ENCODE peak calls at places on chromosome X, in five cellular contexts. B is WTC11, Z is GM23338, N is K562, D is H1. L is an unnamed sample.

GRCh38 chrX:69133561-69134542 is 31.4 kb downstream of the PJA1 start:
- DNase-seq in B (peak), Z (peak), N (peak), D (no peak), L (peak)

GRCh38 chrX:69919749-69920148 is 130.0 kb downstream of the AWAT2 start:
- DNase-seq in B (no peak), Z (peak), N (no peak), D (no peak), L (peak)

GRCh38 chrX:68832101-68832416 is 3.2 kb downstream of the EFNB1 start:
- DNase-seq in B (no peak), Z (peak), N (no peak), D (no peak), L (no peak)

GRCh38 chrX:47577901-47578300 is 4.3 kb upstream of the TIMP1 start:
- DNase-seq in B (no peak), Z (no peak), N (no peak), D (no peak), L (no peak)

GRCh38 chrX:101397779-101398178 is 7.0 kb downstream of the RPL36A start:
- DNase-seq in B (no peak), Z (peak), N (peak), D (no peak), L (no peak)

GRCh38 chrX:135178636-135179035 is 7.4 kb upstream of the CT55 start:
- DNase-seq in B (no peak), Z (no peak), N (no peak), D (no peak), L (no peak)

GRCh38 chrX:8083276-8083675 is 87.8 kb downstream of the VCX2 start:
- DNase-seq in B (no peak), Z (no peak), N (no peak), D (no peak), L (no peak)

GRCh38 chrX:19658030-19658429 is 142.7 kb upstream of the MAP3K15 start:
- DNase-seq in B (no peak), Z (no peak), N (no peak), D (no peak), L (no peak)

GRCh38 chrX:41785685-41786084 is 61.7 kb downstream of the GPR82 start:
- DNase-seq in B (no peak), Z (no peak), N (peak), D (no peak), L (no peak)

GRCh38 chrX:43526206-43526605 is 129.9 kb upstream of the MAOA start:
- DNase-seq in B (no peak), Z (no peak), N (no peak), D (no peak), L (no peak)

GRCh38 chrX:23820235-23820782 is 37.3 kb downstream of the SAT1 start:
- DNase-seq in B (no peak), Z (no peak), N (no peak), D (no peak), L (no peak)

GRCh38 chrX:110741213-110741796 is 54.3 kb downstream of the CHRDL1 start:
- DNase-seq in B (no peak), Z (peak), N (no peak), D (no peak), L (no peak)

GRCh38 chrX:3522016-3522690 is 175.7 kb upstream of the MXRA5 start:
- DNase-seq in B (no peak), Z (no peak), N (no peak), D (no peak), L (no peak)

GRCh38 chrX:77564824-77565223 is 117.6 kb downstream of the FGF16 start:
- DNase-seq in B (no peak), Z (no peak), N (no peak), D (no peak), L (no peak)

GRCh38 chrX:10237255-10237654 is 80.5 kb downstream of the CLCN4 start:
- DNase-seq in B (no peak), Z (no peak), N (no peak), D (no peak), L (no peak)

GRCh38 chrX:10243056-10243455 is 86.3 kb downstream of the CLCN4 start:
- DNase-seq in B (no peak), Z (no peak), N (no peak), D (no peak), L (no peak)

GRCh38 chrX:10242036-10242435 is 85.3 kb downstream of the CLCN4 start:
- DNase-seq in B (no peak), Z (no peak), N (no peak), D (no peak), L (no peak)

GRCh38 chrX:10240918-10241317 is 84.1 kb downstream of the CLCN4 start:
- DNase-seq in B (no peak), Z (no peak), N (no peak), D (no peak), L (no peak)

DNA sequence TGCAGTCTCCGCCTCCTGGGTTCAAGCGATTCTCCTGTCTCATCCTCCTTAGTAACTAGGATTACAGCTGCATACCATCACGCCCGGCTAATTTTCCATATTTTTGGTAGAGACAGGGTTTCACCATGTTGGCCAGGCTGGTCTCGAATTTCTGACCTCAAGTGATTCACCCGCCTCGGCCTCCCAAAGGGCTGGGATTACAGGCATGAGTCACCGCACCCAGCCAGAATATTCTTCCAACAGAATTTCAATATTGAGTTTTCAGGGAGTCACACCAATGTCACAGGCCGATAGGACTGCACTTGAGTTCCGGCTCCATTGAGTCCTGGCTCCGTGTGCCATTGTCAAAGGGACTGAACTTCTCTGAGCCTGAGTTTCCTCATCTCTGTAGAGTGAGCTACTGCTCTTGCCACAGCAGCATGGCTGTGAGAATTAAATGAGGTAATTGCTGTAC is 82.9 kb downstream of the CLCN4 start:
- DNase-seq in B (no peak), Z (no peak), N (no peak), D (no peak), L (no peak)
- TF ChIP-seq CREB1 in B (no peak), Z (no peak), N (no peak), D (no peak), L (no peak)

GRCh38 chrX:2501246-2502102 is 698 bp upstream of the DHRSX start:
- DNase-seq in B (no peak), Z (no peak), N (no peak), D (no peak), L (no peak)

GRCh38 chrX:2500091-2500680 is 590 bp downstream of the DHRSX start:
- DNase-seq in B (peak), Z (peak), N (peak), D (no peak), L (peak)

GRCh38 chrX:2502120-2502667 is 1.4 kb upstream of the DHRSX start:
- DNase-seq in B (no peak), Z (no peak), N (no peak), D (no peak), L (no peak)

GRCh38 chrX:2499507-2499906 is 1.3 kb downstream of the DHRSX start:
- DNase-seq in B (no peak), Z (no peak), N (no peak), D (no peak), L (no peak)

GRCh38 chrX:2500681-2501151 is at the start of the genes DHRSX and ZBED1:
- DNase-seq in B (peak), Z (no peak), N (peak), D (no peak), L (no peak)
- TF ChIP-seq CREB1 in B (no peak), Z (no peak), N (no peak), D (no peak), L (no peak)

GRCh38 chrX:38110231-38110630 is 103.9 kb downstream of the SYTL5 start:
- DNase-seq in B (no peak), Z (no peak), N (no peak), D (no peak), L (no peak)

GRCh38 chrX:38109042-38109904 is 102.9 kb downstream of the SYTL5 start:
- DNase-seq in B (no peak), Z (no peak), N (no peak), D (no peak), L (no peak)

GRCh38 chrX:38111196-38111595 is 104.8 kb downstream of the SYTL5 start:
- DNase-seq in B (no peak), Z (no peak), N (no peak), D (no peak), L (no peak)

GRCh38 chrX:38107028-38107427 is 100.7 kb downstream of the SYTL5 start:
- DNase-seq in B (no peak), Z (no peak), N (no peak), D (no peak), L (peak)

DNA sequence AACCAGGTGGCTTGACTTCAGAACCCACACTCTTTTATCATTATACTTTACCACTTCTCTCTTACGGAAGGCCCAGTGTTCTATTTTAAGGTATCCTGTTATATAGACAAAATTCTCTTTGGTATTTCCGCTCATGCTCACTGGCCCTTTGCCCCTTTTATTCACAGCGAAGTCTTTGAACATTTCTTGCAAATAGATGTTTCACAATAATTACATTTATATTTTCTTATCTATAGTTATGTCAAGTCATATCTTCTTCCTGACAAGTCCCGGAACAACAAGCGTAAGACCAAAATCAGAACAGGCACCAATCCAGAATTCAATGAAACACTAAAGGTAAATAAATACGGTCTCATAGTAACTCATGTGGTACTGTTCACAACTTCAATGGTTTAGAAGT is 102.0 kb downstream of the SYTL5 start:
- DNase-seq in B (no peak), Z (no peak), N (no peak), D (no peak), L (no peak)
- TF ChIP-seq CREB1 in B (no peak), Z (no peak), N (no peak), D (no peak), L (no peak)

DNA sequence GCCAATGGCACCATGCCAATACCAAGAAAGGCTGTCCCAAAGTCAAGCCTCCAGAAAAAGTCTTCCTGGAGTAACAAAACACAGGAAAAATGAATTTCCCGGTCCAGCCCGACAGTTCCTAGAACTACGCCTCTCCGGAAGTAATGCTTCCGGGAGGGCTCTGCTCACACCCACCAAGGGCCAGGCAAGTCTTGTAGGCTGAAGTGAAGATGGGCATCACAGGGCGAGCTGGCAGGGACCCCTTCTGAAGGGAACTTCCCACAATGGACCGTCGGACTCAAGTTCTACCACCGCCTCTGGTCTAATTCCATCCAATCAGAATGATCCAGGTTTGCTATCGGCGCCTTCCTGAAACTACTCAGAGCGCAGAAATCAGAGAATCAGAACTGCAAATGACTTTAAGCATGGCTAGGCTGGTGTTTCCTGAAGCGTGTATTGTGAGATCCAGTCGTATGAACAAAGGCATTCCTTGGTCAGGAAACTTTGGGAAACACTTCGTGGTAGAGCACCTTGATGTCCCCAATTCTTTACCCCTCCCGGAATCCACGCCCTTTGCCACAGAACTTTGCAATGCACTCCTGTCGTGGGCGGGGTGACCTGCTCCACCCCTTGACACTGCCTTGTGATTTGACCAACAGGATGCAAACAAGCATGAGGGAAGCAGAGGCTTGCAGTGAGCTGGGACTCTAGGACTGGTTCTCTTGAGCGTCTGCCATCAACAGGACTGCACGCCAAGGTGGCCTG is 127.8 kb downstream of the BCOR start:
- DNase-seq in B (no peak), Z (no peak), N (no peak), D (no peak), L (no peak)
- TF ChIP-seq CREB1 in B (no peak), Z (no peak), N (no peak), D (no peak), L (no peak)

DNA sequence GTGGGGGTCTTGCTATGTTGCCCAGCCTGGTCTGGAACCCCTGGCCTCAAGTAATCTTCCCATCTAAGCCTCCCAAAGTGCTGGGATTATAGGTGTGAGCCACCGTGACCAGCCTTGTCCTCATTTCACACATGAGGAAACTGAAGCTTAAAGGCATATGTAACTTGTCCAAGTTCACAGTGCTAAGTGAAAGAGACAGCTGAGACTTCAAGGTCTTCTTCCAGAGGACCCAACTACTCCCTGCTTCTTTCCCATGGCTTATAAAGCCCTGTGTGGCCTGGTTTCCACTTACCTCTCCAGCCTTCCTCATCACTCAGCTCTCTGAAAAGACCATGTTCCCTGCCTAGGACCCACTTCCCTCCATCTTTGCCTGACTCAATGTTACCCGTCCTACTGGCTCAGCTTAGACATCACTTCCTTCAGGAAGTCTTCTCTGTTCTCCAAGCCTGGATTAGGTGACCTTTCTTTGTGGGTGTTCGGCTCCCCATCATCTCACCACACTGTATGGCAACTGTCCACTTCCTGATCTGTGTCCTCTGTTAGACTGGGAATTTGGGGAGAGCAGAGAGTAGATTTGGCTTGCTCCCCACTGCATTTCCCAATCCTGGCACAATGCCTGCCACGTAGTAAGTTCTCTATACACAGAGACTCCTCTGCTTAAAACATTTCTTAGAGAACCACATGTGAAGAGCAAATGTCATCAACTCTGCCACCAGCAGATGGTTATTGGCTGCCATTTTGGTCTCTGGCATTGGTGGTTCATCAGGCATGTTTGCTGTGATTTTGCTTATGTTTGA is 30.4 kb upstream of the LAMP2 start:
- DNase-seq in B (no peak), Z (no peak), N (no peak), D (no peak), L (no peak)
- TF ChIP-seq CREB1 in B (no peak), Z (no peak), N (no peak), D (no peak), L (no peak)

DNA sequence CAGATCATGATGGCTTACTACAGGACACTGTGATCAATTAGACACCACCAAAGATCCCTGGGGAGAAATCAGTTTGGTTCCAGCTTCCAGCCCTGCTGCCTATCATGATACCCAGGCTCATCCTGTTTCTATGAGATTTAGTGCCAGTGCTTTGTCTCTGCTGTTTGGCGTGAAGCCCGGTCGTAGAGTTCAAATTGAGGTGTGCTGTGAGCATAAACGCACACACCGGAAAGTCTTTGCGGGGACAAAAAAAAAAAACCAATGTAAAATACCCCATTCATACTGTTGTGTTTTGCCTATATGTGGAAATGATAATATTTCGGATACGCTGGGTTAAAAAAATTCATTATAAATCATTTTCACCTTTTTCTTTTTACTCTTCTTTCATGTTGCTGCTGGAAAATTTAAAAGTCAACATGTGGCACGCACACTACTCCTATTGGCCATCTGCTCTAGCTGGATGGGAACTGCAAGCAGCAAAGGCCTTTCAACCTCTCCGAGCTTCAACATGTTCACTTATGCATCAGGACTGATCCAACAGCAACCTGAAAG is 611 bp upstream of the DKC1 start:
- DNase-seq in B (no peak), Z (no peak), N (no peak), D (no peak), L (no peak)
- TF ChIP-seq CREB1 in B (no peak), Z (no peak), N (no peak), D (no peak), L (no peak)

DNA sequence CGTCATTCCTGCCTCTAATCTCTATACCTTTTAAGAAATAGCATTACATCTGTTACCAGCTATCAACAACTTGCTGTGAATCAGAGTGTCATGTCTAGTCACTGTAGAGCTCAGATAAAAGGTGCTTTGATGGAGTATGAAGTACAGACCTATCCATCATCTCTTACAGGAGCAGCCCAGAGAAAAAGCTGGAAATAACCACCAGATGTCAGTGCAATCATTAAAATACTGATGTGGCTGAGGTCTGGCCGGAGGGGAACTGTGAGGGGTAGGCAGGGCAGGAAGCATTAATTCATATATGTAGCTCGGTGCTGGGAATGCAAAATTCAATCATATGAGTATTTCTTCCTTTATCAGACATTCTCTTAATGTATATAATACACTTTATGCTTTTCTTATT is 100.6 kb downstream of the AKAP4 start:
- DNase-seq in B (no peak), Z (peak), N (peak), D (no peak), L (peak)
- TF ChIP-seq CREB1 in B (no peak), Z (no peak), N (no peak), D (no peak), L (no peak)

GRCh38 chrX:15206306-15206705 is 63.6 kb downstream of the ASB9 start:
- DNase-seq in B (no peak), Z (no peak), N (peak), D (no peak), L (no peak)
- TF ChIP-seq CREB1 in B (no peak), Z (no peak), N (no peak), D (no peak), L (no peak)

L was measured in HepG2.